ENCODE peak calls at places on chromosomes 4 and X, in nine cellular contexts. T is sigmoid colon, M is hepatocyte, E is stomach, Q is foreskin fibroblast, U is thoracic aorta, P is GM23338, I is pancreas, O is AG04450. G is an unnamed sample.

GRCh38 chr4:126221262-126221661 is 906.5 kb downstream of the FAT4 start:
- DNase-seq in T (no peak), M (no peak), E (no peak), Q (no peak), U (no peak), P (no peak), I (no peak), O (no peak), G (no peak)

GRCh38 chr4:41132055-41132683 is 82.2 kb downstream of the APBB2 start:
- DNase-seq in T (no peak), M (peak; percentile 72), E (peak; percentile 66), Q (no peak), U (no peak), P (no peak), I (no peak), O (no peak), G (no peak)

GRCh38 chr4:141090473-141090872 is 42.8 kb downstream of the RNF150 start:
- DNase-seq in T (no peak), M (no peak), E (no peak), Q (no peak), U (no peak), P (no peak), I (no peak), O (no peak), G (no peak)

GRCh38 chr4:128951316-128951715 is 141.8 kb downstream of the JADE1 start:
- DNase-seq in T (no peak), M (no peak), E (no peak), Q (no peak), U (no peak), P (no peak), I (no peak), O (no peak), G (no peak)

GRCh38 chr4:25234390-25235367 is 846 bp downstream of the PI4K2B start:
- DNase-seq in T (peak; percentile 69), M (peak; percentile 83), E (peak; percentile 59), Q (peak; percentile 85), U (no peak), P (peak; percentile 54), I (peak; percentile 59), O (peak; percentile 42), G (peak; percentile 30)

GRCh38 chr4:57154191-57154590 is 44.0 kb upstream of the IGFBP7 start:
- DNase-seq in T (no peak), M (no peak), E (no peak), Q (peak; percentile 47), U (no peak), P (no peak), I (no peak), O (no peak), G (no peak)

GRCh38 chr4:122773021-122773420 is 40.5 kb downstream of the BBS12 start:
- DNase-seq in T (no peak), M (no peak), E (no peak), Q (no peak), U (no peak), P (no peak), I (no peak), O (no peak), G (no peak)

GRCh38 chrX:7983594-7983993 is 56.4 kb upstream of the PNPLA4 start:
- DNase-seq in T (no peak), M (no peak), E (no peak), Q (no peak), U (no peak), P (no peak), I (no peak), O (no peak), G (no peak)

GRCh38 chr4:86036729-86037128 is 323.1 kb downstream of the MAPK10 start:
- DNase-seq in T (no peak), M (no peak), E (no peak), Q (peak; percentile 24), U (no peak), P (no peak), I (no peak), O (no peak), G (no peak)

GRCh38 chrX:47169726-47170515 is 23.7 kb upstream of the UBA1 start:
- DNase-seq in T (no peak), M (peak; percentile 26), E (peak; percentile 23), Q (no peak), U (no peak), P (no peak), I (no peak), O (no peak), G (no peak)

GRCh38 chrX:123436512-123436911 is 252.4 kb downstream of the GRIA3 start:
- DNase-seq in T (no peak), M (peak; percentile 5), E (no peak), Q (no peak), U (no peak), P (peak; percentile 15), I (no peak), O (no peak), G (no peak)

GRCh38 chrX:154731203-154731602 is 19.7 kb downstream of the GAB3 start:
- DNase-seq in T (no peak), M (no peak), E (no peak), Q (no peak), U (no peak), P (no peak), I (no peak), O (no peak), G (no peak)

GRCh38 chrX:153556767-153557166 is 39.3 kb downstream of the ATP2B3 start:
- DNase-seq in T (no peak), M (no peak), E (no peak), Q (no peak), U (no peak), P (no peak), I (no peak), O (no peak), G (no peak)

GRCh38 chr4:2057382-2058065 is 1.6 kb upstream of the NAT8L start:
- DNase-seq in T (no peak), M (no peak), E (no peak), Q (no peak), U (no peak), P (no peak), I (no peak), O (no peak), G (no peak)

DNA sequence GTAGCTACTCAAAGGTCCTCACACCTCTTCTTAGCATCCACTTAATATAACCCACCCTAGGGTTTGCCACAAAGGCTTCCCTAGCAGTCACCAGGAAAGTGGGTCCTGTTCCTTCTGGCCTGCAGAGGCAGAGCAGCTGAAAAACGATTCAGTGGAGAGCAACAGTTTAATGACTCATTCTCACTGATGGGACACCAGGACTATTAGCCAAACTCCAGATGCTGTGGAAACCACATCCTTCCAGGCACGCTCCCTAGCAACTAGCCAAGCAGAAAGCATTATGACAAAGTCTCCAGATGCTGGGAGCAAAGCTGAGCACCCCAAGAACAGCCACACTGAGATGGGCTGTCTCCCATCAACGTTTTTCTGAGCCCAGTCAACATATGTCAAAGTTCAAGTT is 30.3 kb upstream of the UTP14A start:
- DNase-seq in T (no peak), M (no peak), E (no peak), Q (peak; percentile 88), U (no peak), P (no peak), I (no peak), O (peak; percentile 16), G (peak; percentile 8)
- TF ChIP-seq CTCF in T (no peak), M (no peak), E (no peak), Q (no peak), U (no peak), P (no peak), I (no peak), O (peak; percentile 15), G (no peak)

GRCh38 chrX:155953055-155953454 is 44.4 kb upstream of the IL9R start:
- DNase-seq in T (no peak), M (no peak), E (no peak), Q (no peak), U (no peak), P (no peak), I (no peak), O (no peak), G (no peak)

GRCh38 chrX:155949098-155949497 is 48.4 kb upstream of the IL9R start:
- DNase-seq in T (no peak), M (no peak), E (no peak), Q (no peak), U (no peak), P (no peak), I (no peak), O (no peak), G (no peak)

GRCh38 chrX:155956099-155956498 is 41.4 kb upstream of the IL9R start:
- DNase-seq in T (no peak), M (no peak), E (no peak), Q (no peak), U (no peak), P (no peak), I (no peak), O (no peak), G (no peak)

GRCh38 chrX:155954793-155955192 is 42.7 kb upstream of the IL9R start:
- DNase-seq in T (no peak), M (no peak), E (no peak), Q (no peak), U (no peak), P (no peak), I (no peak), O (no peak), G (no peak)

GRCh38 chrX:155951237-155951789 is 46.2 kb upstream of the IL9R start:
- DNase-seq in T (no peak), M (no peak), E (no peak), Q (no peak), U (no peak), P (no peak), I (no peak), O (no peak), G (no peak)
- TF ChIP-seq CTCF in T (no peak), M (no peak), E (no peak), Q (no peak), U (no peak), P (no peak), I (no peak), O (no peak), G (no peak)

DNA sequence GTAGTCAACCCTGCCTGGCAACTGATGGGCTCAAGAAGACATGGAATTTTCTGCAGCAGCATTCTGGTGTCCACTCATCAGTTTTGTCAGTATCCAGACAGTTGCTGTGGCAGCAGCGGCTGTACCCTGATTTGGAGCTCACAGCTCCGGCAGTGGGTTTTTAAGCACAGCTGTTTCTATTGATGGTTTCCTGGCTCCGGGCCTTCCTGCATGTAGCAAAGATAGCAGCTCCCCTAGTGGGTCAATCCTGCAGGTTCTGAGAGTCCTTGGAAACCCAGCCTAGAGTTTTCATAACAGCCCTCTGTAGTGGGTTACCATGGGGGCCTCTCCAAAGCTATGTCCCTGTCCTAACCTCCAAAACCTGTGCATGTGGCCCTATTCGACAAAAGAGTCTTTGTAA is 84.0 kb upstream of the ATP6AP2 start:
- DNase-seq in T (no peak), M (peak; percentile 40), E (no peak), Q (no peak), U (no peak), P (peak; percentile 59), I (no peak), O (peak; percentile 16), G (no peak)
- TF ChIP-seq CTCF in T (no peak), M (peak; percentile 36), E (no peak), Q (peak; percentile 33), U (no peak), P (peak; percentile 26), I (peak; percentile 10), O (peak; percentile 57), G (no peak)

DNA sequence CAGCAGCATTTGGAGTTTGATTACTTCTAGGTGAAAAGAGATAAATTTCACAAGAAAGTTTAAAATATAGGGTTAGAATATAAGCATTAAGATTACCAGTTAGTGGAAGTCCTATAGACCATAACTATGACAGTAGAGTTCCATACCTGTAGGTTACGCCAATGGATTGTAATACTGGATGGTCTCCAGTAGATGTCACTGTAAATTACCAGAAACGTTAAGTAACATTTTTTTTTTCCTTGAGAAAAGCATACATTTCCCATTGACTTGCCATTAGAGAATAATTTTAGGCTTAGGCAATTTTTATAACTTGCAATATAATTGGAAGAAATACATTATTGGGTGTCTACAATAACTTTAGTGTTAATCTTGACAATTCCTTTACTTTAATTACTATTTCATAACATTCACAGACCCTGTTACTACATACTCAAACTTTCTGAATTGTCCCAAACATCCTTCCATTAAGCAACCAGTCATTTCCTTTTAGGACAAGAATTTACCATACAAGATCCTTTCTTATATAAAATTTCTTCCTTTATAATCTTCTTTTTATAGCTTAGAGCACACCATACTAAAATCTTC is 304.1 kb upstream of the TECRL start:
- DNase-seq in T (no peak), M (peak; percentile 37), E (no peak), Q (peak; percentile 0), U (no peak), P (peak; percentile 78), I (no peak), O (no peak), G (no peak)
- TF ChIP-seq CTCF in T (no peak), M (peak; percentile 57), E (no peak), Q (peak; percentile 21), U (peak; percentile 26), P (peak; percentile 68), I (peak; percentile 44), O (peak; percentile 29), G (peak; percentile 27)

G was measured in Calu3.